ENCODE peak calls at places on chromosome 6, in seven cellular contexts. C is tibial nerve, G is fibroblast of lung, T is A549, X is fibroblast of the aortic adventitia, F is adipocyte, H is HCT116. Z is an unnamed sample.

GRCh38 chr6:55255061-55255571 is 72.2 kb upstream of the GFRAL start:
- DNase-seq in C (no peak), G (no peak), T (no peak), X (no peak), F (no peak), H (no peak), Z (no peak)

GRCh38 chr6:114377881-114378280 is 35.1 kb upstream of the HS3ST5 start:
- DNase-seq in C (no peak), G (no peak), T (no peak), X (no peak), F (peak), H (no peak), Z (no peak)

GRCh38 chr6:157019115-157019628 is 242.0 kb downstream of the ARID1B start:
- DNase-seq in C (no peak), G (no peak), T (no peak), X (peak), F (no peak), H (no peak), Z (no peak)

GRCh38 chr6:38599966-38600550 is 39.7 kb downstream of the BTBD9 start:
- DNase-seq in C (no peak), G (no peak), T (no peak), X (no peak), F (no peak), H (no peak), Z (no peak)

GRCh38 chr6:132190815-132191175 is 210.5 kb downstream of the MOXD1 start:
- DNase-seq in C (no peak), G (peak), T (no peak), X (peak), F (peak), H (no peak), Z (no peak)

GRCh38 chr6:137927777-137928218 is 60.7 kb downstream of the TNFAIP3 start:
- DNase-seq in C (no peak), G (peak), T (no peak), X (no peak), F (peak), H (no peak), Z (no peak)

GRCh38 chr6:36353411-36353915 is 16.8 kb upstream of the BNIP5 start:
- DNase-seq in C (no peak), G (no peak), T (no peak), X (peak), F (no peak), H (no peak), Z (no peak)

GRCh38 chr6:34562861-34563512 is 6.9 kb upstream of the SPDEF start:
- DNase-seq in C (no peak), G (no peak), T (no peak), X (no peak), F (no peak), H (no peak), Z (no peak)

GRCh38 chr6:7377961-7378360 is 11.6 kb downstream of the CAGE1 start:
- DNase-seq in C (no peak), G (no peak), T (no peak), X (no peak), F (no peak), H (no peak), Z (no peak)

GRCh38 chr6:126535585-126535984 is 195.7 kb downstream of the CENPW start:
- DNase-seq in C (no peak), G (peak), T (no peak), X (peak), F (no peak), H (no peak), Z (no peak)

GRCh38 chr6:38378801-38379200 is 260.9 kb downstream of the BTBD9 start:
- DNase-seq in C (no peak), G (no peak), T (no peak), X (no peak), F (no peak), H (no peak), Z (peak)

GRCh38 chr6:16132909-16133308 is 4.0 kb downstream of the MYLIP start:
- DNase-seq in C (no peak), G (no peak), T (no peak), X (no peak), F (no peak), H (no peak), Z (no peak)

GRCh38 chr6:99814230-99814928 is 179.6 kb downstream of the MCHR2 start:
- DNase-seq in C (no peak), G (no peak), T (no peak), X (no peak), F (no peak), H (no peak), Z (no peak)

GRCh38 chr6:170279977-170280688 is 10.7 kb downstream of the DLL1 start:
- DNase-seq in C (no peak), G (peak), T (peak), X (peak), F (peak), H (no peak), Z (no peak)

GRCh38 chr6:150142657-150143501 is at the start of gene PPP1R14C:
- DNase-seq in C (no peak), G (no peak), T (no peak), X (no peak), F (peak), H (no peak), Z (no peak)

GRCh38 chr6:34610819-34611477 is 54.8 kb upstream of the SPDEF start:
- DNase-seq in C (no peak), G (peak), T (peak), X (peak), F (peak), H (peak), Z (no peak)

GRCh38 chr6:35687658-35688604 is 784 bp downstream of the FKBP5 start:
- DNase-seq in C (peak), G (peak), T (peak), X (peak), F (peak), H (peak), Z (no peak)

GRCh38 chr6:2103644-2104523 is 141.5 kb downstream of the GMDS start:
- DNase-seq in C (no peak), G (peak), T (peak), X (peak), F (peak), H (peak), Z (no peak)

GRCh38 chr6:79077680-79078056 is 386 bp downstream of the PHIP start:
- DNase-seq in C (no peak), G (no peak), T (peak), X (no peak), F (no peak), H (no peak), Z (no peak)

GRCh38 chr6:132369526-132369925 is 31.7 kb downstream of the MOXD1 start:
- DNase-seq in C (no peak), G (peak), T (no peak), X (peak), F (peak), H (no peak), Z (no peak)

GRCh38 chr6:53765270-53765669 is 29.5 kb upstream of the LRRC1 start:
- DNase-seq in C (no peak), G (no peak), T (no peak), X (no peak), F (peak), H (no peak), Z (no peak)

GRCh38 chr6:71977860-71978259 is 91.5 kb downstream of the RIMS1 start:
- DNase-seq in C (no peak), G (no peak), T (no peak), X (no peak), F (no peak), H (no peak), Z (no peak)

GRCh38 chr6:12196326-12196936 is 93.7 kb upstream of the EDN1 start:
- DNase-seq in C (no peak), G (peak), T (no peak), X (peak), F (peak), H (no peak), Z (no peak)

GRCh38 chr6:112503210-112503609 is 156.1 kb downstream of the RFPL4B start:
- DNase-seq in C (no peak), G (no peak), T (no peak), X (no peak), F (no peak), H (no peak), Z (no peak)

GRCh38 chr6:17336425-17336824 is 55.3 kb downstream of the RBM24 start:
- DNase-seq in C (no peak), G (peak), T (no peak), X (no peak), F (peak), H (no peak), Z (no peak)

GRCh38 chr6:45555981-45556771 is 178.4 kb upstream of the SUPT3H start:
- DNase-seq in C (no peak), G (peak), T (no peak), X (peak), F (peak), H (no peak), Z (no peak)

GRCh38 chr6:132816665-132817064 is 2.3 kb downstream of the RPS12 start:
- DNase-seq in C (no peak), G (no peak), T (no peak), X (no peak), F (no peak), H (no peak), Z (no peak)

GRCh38 chr6:137490506-137490905 is 3.7 kb downstream of the OLIG3 start:
- DNase-seq in C (no peak), G (no peak), T (no peak), X (no peak), F (no peak), H (no peak), Z (no peak)

GRCh38 chr6:46781478-46782378 is 11.5 kb upstream of the MEP1A start:
- DNase-seq in C (peak), G (peak), T (peak), X (peak), F (peak), H (peak), Z (no peak)

GRCh38 chr6:118574051-118574865 is 26.2 kb downstream of the PLN start:
- DNase-seq in C (no peak), G (peak), T (no peak), X (no peak), F (no peak), H (no peak), Z (no peak)

GRCh38 chr6:163554663-163555062 is 140.1 kb downstream of the QKI start:
- DNase-seq in C (peak), G (peak), T (peak), X (peak), F (peak), H (no peak), Z (no peak)

GRCh38 chr6:162389353-162390085 is 338.0 kb downstream of the PRKN start:
- DNase-seq in C (no peak), G (no peak), T (no peak), X (no peak), F (no peak), H (no peak), Z (peak)

GRCh38 chr6:162385980-162386379 is 341.6 kb downstream of the PRKN start:
- DNase-seq in C (no peak), G (peak), T (no peak), X (no peak), F (no peak), H (no peak), Z (no peak)

GRCh38 chr6:162388383-162388777 is 339.2 kb downstream of the PRKN start:
- DNase-seq in C (no peak), G (no peak), T (no peak), X (no peak), F (no peak), H (no peak), Z (no peak)

GRCh38 chr6:162387723-162388382 is 339.7 kb downstream of the PRKN start:
- DNase-seq in C (no peak), G (no peak), T (no peak), X (no peak), F (no peak), H (no peak), Z (no peak)
- H3K4me3 ChIP-seq in C (no peak), G (no peak), T (no peak), X (no peak), F (peak), H (no peak), Z (no peak)

DNA sequence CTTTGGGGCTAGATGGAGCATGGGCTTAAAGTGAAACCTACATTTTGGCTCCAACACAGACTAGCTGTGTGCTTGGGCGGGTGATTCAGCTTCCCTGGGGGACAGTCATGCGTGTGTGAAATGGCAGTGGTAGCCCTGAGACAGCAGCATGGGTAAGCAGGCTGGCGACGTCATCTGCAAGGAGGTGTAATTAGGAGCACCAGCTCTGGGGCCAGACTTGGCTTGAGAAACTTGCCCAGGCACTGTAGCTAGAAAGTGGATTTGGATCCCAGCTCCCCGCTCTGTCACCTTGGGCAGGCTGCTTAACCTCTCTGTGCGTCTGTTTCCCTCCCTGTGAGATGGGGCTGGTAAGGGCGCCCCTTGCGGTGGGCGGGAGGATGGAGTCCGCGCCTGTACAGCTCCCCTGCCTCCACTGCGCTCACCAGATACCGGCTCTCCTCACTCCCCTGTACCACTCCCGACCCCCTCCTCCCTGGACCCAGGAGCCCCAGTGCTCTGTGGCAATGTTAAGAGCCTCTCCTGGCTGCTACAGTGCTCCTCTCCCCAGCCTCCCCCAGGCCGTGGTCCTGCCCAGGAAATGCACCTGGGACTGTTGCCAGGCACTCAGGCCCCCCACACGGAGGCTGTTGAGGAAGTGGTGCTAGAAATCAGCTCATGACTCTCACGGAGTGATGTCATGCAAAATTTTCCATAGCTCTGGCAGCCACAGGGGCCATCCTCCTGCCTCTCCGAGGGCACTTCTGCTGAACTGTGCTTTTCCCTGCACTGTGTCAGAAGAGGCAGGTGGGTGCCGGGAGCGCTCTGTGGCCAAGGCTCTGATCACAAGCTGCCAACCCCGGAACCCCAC is 44.6 kb downstream of the SYNJ2 start:
- DNase-seq in C (peak), G (peak), T (peak), X (peak), F (peak), H (no peak), Z (no peak)
- H3K4me3 ChIP-seq in C (no peak), G (no peak), T (no peak), X (peak), F (peak), H (peak), Z (peak)

DNA sequence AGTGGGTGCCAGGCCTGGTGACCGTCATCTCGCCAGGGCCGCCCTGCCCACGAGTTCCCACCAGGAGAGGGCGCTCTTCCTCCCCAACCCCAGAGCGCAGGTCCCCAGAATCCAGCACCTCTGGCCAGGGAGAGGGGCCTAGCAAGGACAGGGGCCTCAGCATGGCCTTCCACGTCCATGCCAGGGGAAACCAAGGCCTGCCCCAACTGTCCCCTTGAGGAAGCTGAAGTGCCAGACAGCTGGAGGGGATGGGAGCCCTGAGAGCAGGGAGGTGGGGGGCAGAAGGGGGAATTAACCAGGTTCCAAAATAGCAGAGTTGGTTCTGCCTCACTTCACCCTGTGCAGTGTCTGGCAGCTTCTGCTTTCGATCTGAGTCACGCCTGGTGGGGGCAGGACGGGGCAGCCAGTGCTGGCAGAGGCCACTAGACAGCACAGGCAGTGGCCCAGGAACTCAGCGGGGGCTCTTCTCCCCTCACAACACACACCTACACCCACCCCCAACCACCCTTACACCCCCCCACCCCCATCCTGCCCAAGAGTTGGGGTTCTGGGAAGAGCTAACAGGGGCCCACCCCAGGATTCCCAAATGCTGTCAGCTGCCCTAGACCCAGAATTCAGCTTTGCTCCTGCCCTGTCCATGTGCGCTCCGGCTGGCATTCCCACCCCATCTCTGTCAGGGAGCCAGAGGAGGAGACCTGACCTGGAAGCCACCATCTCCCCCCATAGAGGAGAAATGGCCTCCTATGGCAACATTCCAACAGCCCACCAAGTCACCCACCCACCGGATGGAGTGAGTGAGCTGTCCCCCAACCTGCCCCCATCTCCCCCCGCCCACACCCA is 29.2 kb downstream of the TFEB start:
- DNase-seq in C (peak), G (peak), T (peak), X (peak), F (peak), H (no peak), Z (no peak)
- H3K4me3 ChIP-seq in C (no peak), G (no peak), T (no peak), X (no peak), F (no peak), H (no peak), Z (peak)

DNA sequence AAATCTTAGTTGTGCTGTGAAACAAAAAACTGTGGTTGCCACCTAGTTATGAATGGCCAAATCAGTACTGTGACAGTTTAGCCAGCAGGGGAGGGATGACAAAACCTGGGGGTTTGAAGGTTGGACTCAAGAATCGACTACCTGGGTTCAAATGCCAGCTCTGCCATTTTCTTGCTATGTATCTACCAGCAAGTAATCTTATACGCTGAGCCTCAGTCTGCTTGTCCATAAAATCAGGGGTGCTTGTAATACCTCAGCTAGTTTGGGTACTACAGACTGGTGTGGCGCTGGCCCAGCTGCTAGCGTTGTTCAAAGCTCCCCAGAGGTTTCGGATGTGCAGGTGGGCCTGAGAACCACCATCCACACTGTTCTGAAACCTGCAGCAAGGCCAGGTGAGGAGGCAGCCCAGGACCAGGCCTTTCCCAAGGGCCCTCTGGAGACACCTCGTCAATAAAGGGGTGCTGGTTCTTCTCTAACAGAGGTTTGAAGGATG is 40.4 kb downstream of the TRAM2 start:
- DNase-seq in C (no peak), G (no peak), T (no peak), X (no peak), F (no peak), H (no peak), Z (no peak)
- H3K4me3 ChIP-seq in C (no peak), G (no peak), T (no peak), X (no peak), F (no peak), H (no peak), Z (no peak)